ENCODE peak calls at places on chromosome 16, in seven cellular contexts. Q is HCT116, E is PC-3, G is endothelial cell, S is IMR-90, R is choroid plexus epithelial cell, W is WTC11. T is an unnamed sample.

GRCh38 chr16:27404163-27404823 is 2.3 kb downstream of the IL21R start:
- DNase-seq in Q (no peak), E (no peak), G (no peak), S (no peak), R (no peak), W (no peak), T (no peak)

GRCh38 chr16:75591001-75591852 is 25.0 kb downstream of the GABARAPL2 start:
- DNase-seq in Q (no peak), E (no peak), G (no peak), S (peak), R (peak), W (no peak), T (no peak)

GRCh38 chr16:4053663-4054479 is 62.4 kb downstream of the ADCY9 start:
- DNase-seq in Q (peak), E (peak), G (no peak), S (peak), R (peak), W (no peak), T (no peak)

GRCh38 chr16:12573730-12574383 is 229.8 kb downstream of the CPPED1 start:
- DNase-seq in Q (peak), E (peak), G (peak), S (no peak), R (peak), W (peak), T (peak)

GRCh38 chr16:78462261-78463208 is 363.1 kb downstream of the WWOX start:
- DNase-seq in Q (no peak), E (no peak), G (no peak), S (no peak), R (no peak), W (no peak), T (no peak)

GRCh38 chr16:70696952-70697600 is 11.2 kb upstream of the MTSS2 start:
- DNase-seq in Q (no peak), E (peak), G (no peak), S (no peak), R (no peak), W (no peak), T (no peak)

GRCh38 chr16:12150600-12150999 is 174.1 kb downstream of the SNX29 start:
- DNase-seq in Q (no peak), E (no peak), G (no peak), S (no peak), R (no peak), W (no peak), T (no peak)

GRCh38 chr16:3490911-3491629 is 4.2 kb downstream of the C16orf90 start:
- DNase-seq in Q (no peak), E (no peak), G (no peak), S (no peak), R (no peak), W (peak), T (no peak)

GRCh38 chr16:68744744-68745280 is 7.7 kb downstream of the CDH1 start:
- DNase-seq in Q (peak), E (peak), G (no peak), S (peak), R (peak), W (peak), T (no peak)
- TF ChIP-seq CTCF in Q (no peak), E (no peak), G (no peak), S (no peak), R (no peak), W (no peak), T (no peak)

GRCh38 chr16:56424404-56424765 is 960 bp downstream of the AMFR start:
- DNase-seq in Q (no peak), E (no peak), G (no peak), S (no peak), R (no peak), W (no peak), T (no peak)

GRCh38 chr16:56426585-56426984 is 1.2 kb upstream of the AMFR start:
- DNase-seq in Q (no peak), E (peak), G (no peak), S (peak), R (no peak), W (no peak), T (no peak)

GRCh38 chr16:56424791-56425438 is 430 bp downstream of the AMFR start:
- DNase-seq in Q (no peak), E (no peak), G (no peak), S (no peak), R (peak), W (peak), T (peak)

GRCh38 chr16:56423584-56424403 is 1.6 kb downstream of the AMFR start:
- DNase-seq in Q (no peak), E (no peak), G (no peak), S (no peak), R (peak), W (no peak), T (no peak)

DNA sequence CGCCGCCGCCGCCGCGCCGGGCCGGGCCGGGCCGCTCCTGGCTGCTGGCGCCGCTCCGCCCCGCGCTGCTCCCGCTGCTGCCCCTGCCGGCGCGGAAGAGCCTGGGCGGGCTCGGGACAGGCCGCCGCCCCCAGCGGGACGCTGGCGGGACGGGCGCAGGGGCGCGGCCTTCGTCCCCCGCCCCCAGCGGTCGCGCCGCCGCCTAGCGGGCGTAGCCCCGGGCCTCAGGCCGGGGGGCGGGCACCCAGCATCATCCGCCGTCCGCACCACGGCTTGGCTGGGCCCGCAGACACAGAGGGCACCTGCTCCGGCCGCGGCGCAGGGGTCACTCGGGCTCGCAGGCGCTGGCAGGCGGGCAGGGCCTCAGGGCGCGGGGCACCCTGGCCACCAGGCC is at the start of gene AMFR:
- DNase-seq in Q (peak), E (peak), G (peak), S (peak), R (peak), W (peak), T (peak)
- TF ChIP-seq CTCF in Q (peak), E (no peak), G (no peak), S (peak), R (no peak), W (peak), T (peak)

DNA sequence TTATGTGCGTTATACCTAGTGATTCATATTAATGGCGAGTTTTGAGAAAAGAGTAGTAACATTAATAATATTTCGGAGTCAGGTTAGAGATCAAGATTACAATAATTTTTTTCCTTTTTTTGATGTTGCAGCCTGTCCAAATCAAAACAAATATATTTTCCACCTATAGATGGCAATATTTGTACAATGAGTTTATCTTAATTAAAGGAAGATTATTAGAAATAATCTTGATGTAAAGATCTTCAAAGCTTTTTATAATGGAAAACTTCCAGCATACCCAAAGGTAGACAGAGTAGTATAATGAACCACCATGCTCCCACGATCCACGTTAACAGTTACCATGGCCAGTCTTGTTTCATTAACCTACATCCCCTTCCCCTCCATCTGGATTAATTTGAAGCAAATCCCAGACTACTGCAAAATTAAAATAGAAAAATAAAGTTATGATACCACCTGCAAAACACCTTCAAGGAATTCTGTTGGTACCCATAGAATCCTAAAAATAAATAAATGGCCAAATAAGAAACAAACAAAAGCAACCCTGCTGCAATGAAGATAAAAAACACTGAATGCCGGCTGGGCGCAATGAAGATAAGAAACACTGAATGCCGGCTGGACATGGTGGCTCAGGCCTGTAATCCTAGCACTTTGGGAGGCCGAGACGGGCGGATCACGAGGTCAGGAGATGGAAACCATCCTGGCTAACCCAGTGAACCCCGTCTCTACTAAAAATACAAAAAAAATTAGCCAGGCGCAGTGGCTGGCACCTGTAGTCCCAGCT is 46.5 kb upstream of the GINS3 start:
- DNase-seq in Q (no peak), E (peak), G (no peak), S (no peak), R (peak), W (no peak), T (no peak)
- TF ChIP-seq CTCF in Q (no peak), E (peak), G (peak), S (peak), R (peak), W (no peak), T (peak)

GRCh38 chr16:87437327-87437726 is 45.2 kb downstream of the MAP1LC3B start:
- DNase-seq in Q (no peak), E (no peak), G (no peak), S (no peak), R (no peak), W (no peak), T (no peak)

GRCh38 chr16:87436225-87437172 is 44.4 kb downstream of the MAP1LC3B start:
- DNase-seq in Q (no peak), E (no peak), G (no peak), S (peak), R (peak), W (no peak), T (no peak)

GRCh38 chr16:87434146-87434667 is 42.1 kb downstream of the MAP1LC3B start:
- DNase-seq in Q (no peak), E (no peak), G (no peak), S (no peak), R (no peak), W (no peak), T (no peak)

GRCh38 chr16:87437911-87438610 is 45.9 kb downstream of the MAP1LC3B start:
- DNase-seq in Q (no peak), E (peak), G (no peak), S (peak), R (no peak), W (no peak), T (no peak)

DNA sequence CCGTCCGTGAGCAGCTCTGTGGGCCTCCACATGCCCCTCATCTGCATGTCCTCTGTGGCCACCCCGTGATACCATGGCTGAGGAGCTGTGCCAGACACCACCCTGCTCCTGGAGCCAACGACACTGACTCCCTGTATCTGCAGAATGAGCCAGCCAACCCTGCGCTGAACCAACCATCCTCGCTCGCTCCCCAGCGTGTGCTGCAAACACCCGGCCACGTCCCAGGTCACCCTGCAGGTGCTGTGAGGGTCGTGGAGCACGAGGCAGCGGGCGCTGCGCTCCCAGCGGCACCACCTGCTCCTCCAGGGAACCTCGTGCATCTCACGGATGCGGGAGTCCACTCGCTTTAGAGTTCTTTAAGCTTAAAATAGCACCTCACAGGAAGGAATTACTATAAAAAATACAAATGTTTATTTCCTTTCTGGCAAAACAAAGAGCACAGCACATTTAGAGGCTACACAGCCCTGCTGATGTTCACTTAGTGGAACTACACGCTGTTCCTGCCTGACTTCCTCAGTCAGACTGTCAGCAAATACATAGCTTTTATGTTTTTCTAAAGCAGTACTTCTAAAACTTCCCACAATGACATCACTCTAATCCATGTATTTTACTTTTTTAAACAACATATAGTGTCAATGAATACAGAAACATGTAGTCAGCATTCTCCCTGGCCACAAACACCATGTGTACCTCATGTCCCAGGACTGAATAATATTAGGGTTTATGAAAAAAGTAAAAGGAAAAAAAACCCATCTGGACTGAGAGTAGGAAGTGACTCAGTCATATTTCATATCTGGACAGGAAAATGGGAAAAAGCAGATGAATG is 43.5 kb downstream of the MAP1LC3B start:
- DNase-seq in Q (no peak), E (peak), G (no peak), S (peak), R (peak), W (no peak), T (no peak)
- TF ChIP-seq CTCF in Q (no peak), E (no peak), G (no peak), S (no peak), R (no peak), W (no peak), T (no peak)

GRCh38 chr16:17129971-17130370 is 340.8 kb downstream of the XYLT1 start:
- DNase-seq in Q (no peak), E (no peak), G (no peak), S (no peak), R (no peak), W (no peak), T (no peak)

GRCh38 chr16:17134586-17134985 is 336.2 kb downstream of the XYLT1 start:
- DNase-seq in Q (no peak), E (no peak), G (no peak), S (no peak), R (no peak), W (no peak), T (no peak)

GRCh38 chr16:17133851-17134250 is 336.9 kb downstream of the XYLT1 start:
- DNase-seq in Q (no peak), E (no peak), G (no peak), S (no peak), R (no peak), W (no peak), T (no peak)

GRCh38 chr16:17130733-17131132 is 340.0 kb downstream of the XYLT1 start:
- DNase-seq in Q (no peak), E (no peak), G (no peak), S (no peak), R (no peak), W (no peak), T (no peak)

GRCh38 chr16:17131351-17131750 is 339.4 kb downstream of the XYLT1 start:
- DNase-seq in Q (no peak), E (no peak), G (no peak), S (no peak), R (no peak), W (peak), T (no peak)
- TF ChIP-seq CTCF in Q (no peak), E (no peak), G (no peak), S (no peak), R (no peak), W (no peak), T (no peak)

GRCh38 chr16:62254847-62255246 is 218.6 kb upstream of the CDH8 start:
- DNase-seq in Q (no peak), E (no peak), G (no peak), S (no peak), R (no peak), W (no peak), T (no peak)

GRCh38 chr16:62253926-62254325 is 217.7 kb upstream of the CDH8 start:
- DNase-seq in Q (no peak), E (no peak), G (no peak), S (no peak), R (no peak), W (no peak), T (no peak)

GRCh38 chr16:62261760-62262159 is 225.5 kb upstream of the CDH8 start:
- DNase-seq in Q (no peak), E (no peak), G (no peak), S (no peak), R (no peak), W (no peak), T (no peak)

DNA sequence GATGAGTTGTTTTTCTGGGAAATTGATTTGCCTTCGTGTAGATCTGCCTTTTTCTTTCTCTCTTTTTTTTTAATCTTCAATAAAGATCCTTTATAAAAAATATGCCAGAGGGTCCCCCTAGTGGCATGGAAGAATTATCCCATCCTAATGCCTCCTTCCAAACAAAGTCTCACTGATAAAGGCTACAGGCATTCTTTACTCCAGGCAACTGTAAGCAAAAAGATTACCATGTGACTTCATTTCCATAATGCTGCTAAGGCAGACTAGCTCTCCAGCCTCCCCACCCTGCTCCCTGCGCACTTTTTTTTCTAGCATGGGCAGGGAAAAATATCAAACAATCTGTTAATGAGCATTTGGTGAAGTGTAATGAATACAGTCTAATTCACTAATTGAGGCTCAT is 220.2 kb upstream of the CDH8 start:
- DNase-seq in Q (no peak), E (no peak), G (no peak), S (no peak), R (peak), W (no peak), T (no peak)
- TF ChIP-seq CTCF in Q (no peak), E (peak), G (peak), S (no peak), R (no peak), W (peak), T (peak)

DNA sequence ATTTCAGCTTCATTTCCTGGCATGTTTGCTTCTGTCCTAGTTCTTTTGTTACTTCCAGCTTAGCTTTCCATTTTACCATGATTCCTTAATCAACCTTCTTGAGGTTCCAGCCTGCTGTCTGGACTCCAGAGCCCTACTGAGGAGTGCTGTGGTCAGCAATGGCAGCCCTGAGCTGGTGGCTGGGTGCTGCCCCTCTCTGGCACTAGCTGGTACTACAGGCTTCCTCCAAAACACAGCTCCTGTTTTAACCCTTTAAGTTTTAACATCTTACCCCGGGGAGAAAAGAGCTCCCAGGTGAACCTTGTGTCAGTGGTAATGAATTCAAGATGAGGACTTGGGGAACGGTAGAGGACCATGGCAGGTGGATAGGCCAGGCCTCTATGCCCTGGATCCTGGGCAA is 395.5 kb downstream of the TMEM114 start:
- DNase-seq in Q (no peak), E (no peak), G (peak), S (no peak), R (no peak), W (peak), T (peak)
- TF ChIP-seq CTCF in Q (peak), E (peak), G (peak), S (no peak), R (no peak), W (no peak), T (peak)